ENCODE peak calls at places on chromosomes 6 and 20, in four cellular contexts. L is stomach, Z is SK-N-SH, P is GM12878. R is an unnamed sample.

GRCh38 chr6:158654960-158655485 is 5.2 kb downstream of the SYTL3 start:
- DNase-seq in L (no peak), P (no peak), Z (no peak), R (no peak)

GRCh38 chr6:45818655-45819054 is 197.0 kb downstream of the CLIC5 start:
- DNase-seq in L (no peak), P (no peak), Z (no peak), R (no peak)

GRCh38 chr20:41158082-41158625 is 20.8 kb downstream of the PLCG1 start:
- DNase-seq in P (no peak), L (no peak), Z (no peak), R (no peak)

GRCh38 chr6:157758516-157759023 is 64.5 kb upstream of the SNX9 start:
- DNase-seq in Z (no peak), L (no peak), P (no peak), R (no peak)

GRCh38 chr20:31809656-31810055 is 9.5 kb upstream of the MYLK2 start:
- DNase-seq in P (no peak), L (no peak), Z (no peak), R (no peak)

GRCh38 chr6:159908940-159909339 is 18.2 kb downstream of the MAS1 start:
- DNase-seq in L (no peak), P (no peak), Z (no peak), R (no peak)

GRCh38 chr20:35173576-35174192 is 1.8 kb downstream of the PROCR start:
- DNase-seq in Z (no peak), L (no peak), P (no peak), R (no peak)

GRCh38 chr20:24948939-24949679 is at the start of gene CST7:
- DNase-seq in P (peak), Z (no peak), L (peak), R (peak)

GRCh38 chr20:36462440-36463211 is 78.7 kb upstream of the MYL9 start:
- DNase-seq in L (peak), Z (peak), P (no peak), R (peak)

GRCh38 chr20:38805502-38805957 is at the start of gene PPP1R16B:
- DNase-seq in L (peak), P (no peak), Z (peak), R (peak)

GRCh38 chr6:75144396-75144795 is 61.5 kb downstream of the COL12A1 start:
- DNase-seq in P (no peak), Z (no peak), L (no peak), R (no peak)

GRCh38 chr6:169215201-169215661 is 38.4 kb downstream of the THBS2 start:
- DNase-seq in L (no peak), P (no peak), Z (peak), R (no peak)

GRCh38 chr6:157088841-157089240 is 234.5 kb downstream of the TMEM242 start:
- DNase-seq in L (no peak), Z (no peak), P (no peak), R (no peak)

GRCh38 chr6:47353822-47354221 is 44.1 kb upstream of the TNFRSF21 start:
- DNase-seq in L (no peak), Z (no peak), P (no peak), R (no peak)

GRCh38 chr6:119270545-119270944 is 79.0 kb downstream of the MAN1A1 start:
- DNase-seq in Z (no peak), P (no peak), L (no peak), R (no peak)

GRCh38 chr6:27672113-27672799 is 199.4 kb upstream of the ZNF184 start:
- DNase-seq in L (no peak), Z (no peak), P (no peak), R (peak)

GRCh38 chr6:13267142-13267621 is 61.2 kb downstream of the TBC1D7 start:
- DNase-seq in L (no peak), Z (no peak), P (no peak), R (no peak)

GRCh38 chr20:14919473-14920157 is 582.2 kb upstream of the FLRT3 start:
- DNase-seq in L (peak), P (no peak), Z (no peak), R (peak)

GRCh38 chr20:24816907-24817306 is 132.2 kb upstream of the CST7 start:
- DNase-seq in L (no peak), Z (no peak), P (no peak), R (no peak)

GRCh38 chr6:6509304-6509703 is 79.2 kb upstream of the LY86 start:
- DNase-seq in Z (no peak), L (no peak), P (no peak), R (no peak)

GRCh38 chr20:23683281-23683680 is 5.6 kb downstream of the CST4 start:
- DNase-seq in L (no peak), P (no peak), Z (no peak), R (no peak)

GRCh38 chr20:3195607-3196230 is 8.8 kb downstream of the DDRGK1 start:
- DNase-seq in P (no peak), L (no peak), Z (no peak), R (no peak)

GRCh38 chr6:151321438-151321837 is 69.9 kb downstream of the ZBTB2 start:
- DNase-seq in Z (no peak), L (no peak), P (no peak), R (no peak)

GRCh38 chr6:151320140-151320539 is 71.2 kb downstream of the ZBTB2 start:
- DNase-seq in L (no peak), Z (no peak), P (no peak), R (no peak)

GRCh38 chr6:151324079-151324825 is 67.1 kb downstream of the ZBTB2 start:
- DNase-seq in L (peak), P (peak), Z (peak), R (peak)

GRCh38 chr6:151325075-151326050 is 66.0 kb downstream of the ZBTB2 start:
- DNase-seq in L (peak), P (no peak), Z (peak), R (peak)

GRCh38 chr6:151322570-151322969 is 68.8 kb downstream of the ZBTB2 start:
- DNase-seq in Z (no peak), L (no peak), P (no peak), R (no peak)
- TF ChIP-seq EP300 in Z (no peak), L (no peak), P (no peak), R (no peak)

GRCh38 chr6:36659271-36659670 is 19.2 kb upstream of the CDKN1A start:
- DNase-seq in Z (no peak), L (no peak), P (no peak), R (no peak)
- TF ChIP-seq POLR2AphosphoS5 in Z (no peak), L (no peak), P (no peak), R (no peak)

GRCh38 chr20:699342-699741 is 23.7 kb upstream of the SCRT2 start:
- DNase-seq in L (no peak), P (no peak), Z (no peak), R (no peak)
- TF ChIP-seq EP300 in L (no peak), P (no peak), Z (no peak), R (no peak)

DNA sequence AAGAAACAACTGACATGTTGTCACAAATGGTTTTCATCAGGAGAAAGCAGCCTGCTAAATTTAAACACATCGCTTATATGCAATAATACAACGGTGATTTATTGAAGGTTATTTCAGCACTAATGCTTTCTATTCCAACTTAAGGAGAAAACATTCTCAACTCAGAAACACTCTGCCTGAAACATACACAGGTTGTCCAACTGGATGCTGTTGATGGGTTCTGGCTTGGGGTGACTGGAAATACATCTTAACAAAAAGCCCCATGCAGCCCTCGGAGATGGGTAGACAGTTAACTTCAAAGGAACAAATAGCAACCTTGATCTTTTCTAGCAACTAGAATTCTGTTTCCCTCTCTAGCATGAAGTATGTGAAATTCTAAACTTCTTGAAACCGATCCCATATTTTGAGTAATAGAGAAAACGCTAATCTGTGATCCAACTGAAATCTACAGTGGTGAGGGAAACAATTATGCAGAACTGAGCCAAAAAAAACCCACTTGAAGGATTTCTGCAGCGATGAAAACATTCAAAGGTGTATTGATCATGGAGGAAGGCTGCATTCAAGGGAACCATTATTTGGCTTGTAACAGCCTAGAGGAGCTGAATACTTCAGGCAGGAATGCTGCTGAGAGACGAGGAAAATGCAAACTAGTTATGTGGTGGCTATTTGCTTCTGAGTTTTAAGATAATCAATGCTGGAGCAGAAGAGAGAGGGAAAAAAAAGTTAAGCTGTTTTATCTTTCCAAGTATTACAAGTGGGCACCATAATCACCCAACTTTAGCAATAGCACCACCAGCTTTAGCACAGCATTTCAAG is 6.9 kb downstream of the ZMYND8 start:
- DNase-seq in P (no peak), Z (no peak), L (no peak), R (no peak)
- TF ChIP-seq POLR2AphosphoS5 in P (no peak), Z (no peak), L (no peak), R (peak)